ENCODE peak calls at places on chromosome 2, in five cellular contexts. C is endodermal cell, D is pancreas, K is adrenal gland, B is IMR-90. L is an unnamed sample.
A peak's percentile ranks its signal among the peaks of the same experiment; 100 is the strongest.

GRCh38 chr2:195094330-195094729 is 562.7 kb upstream of the SLC39A10 start:
- DNase-seq in C (no peak), D (no peak), K (no peak), B (peak; percentile 0), L (peak; percentile 22)

GRCh38 chr2:86352137-86352931 is 14.9 kb upstream of the REEP1 start:
- DNase-seq in C (no peak), D (peak; percentile 81), K (peak; percentile 10), B (no peak), L (no peak)

GRCh38 chr2:191758420-191759199 is 80.7 kb downstream of the NABP1 start:
- DNase-seq in C (peak; percentile 89), D (no peak), K (peak; percentile 58), B (peak; percentile 57), L (peak; percentile 52)

GRCh38 chr2:48952071-48952604 is 196.6 kb upstream of the LHCGR start:
- DNase-seq in C (no peak), D (no peak), K (no peak), B (no peak), L (no peak)

GRCh38 chr2:230130668-230131364 is 62.1 kb upstream of the SLC16A14 start:
- DNase-seq in C (peak; percentile 60), D (no peak), K (peak; percentile 96), B (peak; percentile 64), L (peak; percentile 15)

GRCh38 chr2:72104821-72105588 is 42.7 kb downstream of the CYP26B1 start:
- DNase-seq in C (peak; percentile 79), D (no peak), K (no peak), B (no peak), L (no peak)

GRCh38 chr2:68291317-68291716 is 28.4 kb downstream of the CNRIP1 start:
- DNase-seq in C (no peak), D (no peak), K (no peak), B (no peak), L (no peak)

GRCh38 chr2:113103958-113104627 is 23.3 kb upstream of the IL1RN start:
- DNase-seq in C (no peak), D (no peak), K (no peak), B (no peak), L (peak; percentile 66)

GRCh38 chr2:120432976-120433815 is 87.3 kb downstream of the INHBB start:
- DNase-seq in C (peak; percentile 39), D (no peak), K (no peak), B (no peak), L (no peak)

GRCh38 chr2:217953011-217953481 is 49.7 kb downstream of the TNS1 start:
- DNase-seq in C (no peak), D (no peak), K (no peak), B (no peak), L (no peak)

GRCh38 chr2:217954469-217954868 is 48.3 kb downstream of the TNS1 start:
- DNase-seq in C (no peak), D (no peak), K (no peak), B (no peak), L (no peak)

GRCh38 chr2:217954051-217954450 is 48.7 kb downstream of the TNS1 start:
- DNase-seq in C (no peak), D (no peak), K (no peak), B (no peak), L (no peak)

GRCh38 chr2:217952409-217952808 is 50.4 kb downstream of the TNS1 start:
- DNase-seq in C (no peak), D (no peak), K (no peak), B (no peak), L (no peak)

DNA sequence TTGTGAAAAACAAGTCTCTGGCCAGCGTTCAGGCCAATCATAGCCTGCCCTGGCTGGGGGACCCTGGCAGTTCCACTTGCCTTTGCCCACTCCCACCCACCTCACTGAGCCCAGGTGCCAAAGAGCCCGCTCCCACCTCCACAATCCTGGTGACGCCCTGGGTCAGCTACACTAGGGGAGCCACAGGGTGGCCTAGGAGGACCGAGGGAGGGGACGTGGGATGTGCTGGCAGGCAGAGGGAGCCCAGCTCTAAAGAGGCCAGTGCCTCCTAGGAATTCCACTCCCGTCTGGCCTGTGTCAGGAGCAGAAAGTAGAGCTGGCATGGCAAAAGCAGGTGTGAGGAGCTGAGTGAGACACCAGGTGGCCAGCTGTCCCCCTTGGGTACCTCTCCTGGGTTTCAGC is 49.3 kb downstream of the TNS1 start:
- DNase-seq in C (no peak), D (no peak), K (no peak), B (no peak), L (no peak)
- H3K4me1 ChIP-seq in C (no peaks in the 10 kb centered on the region), D (peaks cover 26% of the 10 kb centered on the region), K (peaks cover 53% of the 10 kb centered on the region), B (peaks cover 21% of the 10 kb centered on the region), L (peaks cover 24% of the 10 kb centered on the region)

DNA sequence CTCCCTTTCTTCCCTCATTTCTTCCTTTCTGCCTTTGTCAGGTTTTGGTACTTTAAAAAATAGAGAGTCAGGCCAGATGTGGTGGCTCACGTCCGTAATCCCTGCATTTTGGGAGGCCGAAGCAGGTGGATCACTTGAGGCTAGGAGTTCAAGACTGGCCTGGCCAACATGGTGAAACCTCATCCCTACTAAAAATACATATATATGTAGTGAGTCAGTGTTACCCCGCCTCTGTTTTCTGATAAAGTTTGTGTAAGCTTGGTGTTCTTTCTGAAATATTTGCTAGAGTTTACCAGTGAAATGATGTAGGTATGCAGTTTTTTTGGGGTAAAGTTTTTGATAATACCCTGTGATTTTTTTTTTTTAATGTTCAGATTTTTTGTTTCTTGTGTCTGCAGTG is 58.8 kb downstream of the DGKD start:
- DNase-seq in C (no peak), D (no peak), K (no peak), B (peak; percentile 47), L (peak; percentile 50)
- H3K4me1 ChIP-seq in C (peaks cover 11% of the 10 kb centered on the region), D (peaks cover 19% of the 10 kb centered on the region), K (peaks cover 24% of the 10 kb centered on the region), B (peaks cover 17% of the 10 kb centered on the region), L (peaks cover 26% of the 10 kb centered on the region)

GRCh38 chr2:12725238-12726187 is 8.8 kb downstream of the TRIB2 start:
- DNase-seq in C (no peak), D (no peak), K (no peak), B (no peak), L (no peak)
- H3K4me1 ChIP-seq in C (no peaks in the 10 kb centered on the region), D (no peaks in the 10 kb centered on the region), K (peaks cover 21% of the 10 kb centered on the region), B (peaks cover 7% of the 10 kb centered on the region), L (peaks cover 19% of the 10 kb centered on the region)

GRCh38 chr2:160299540-160299939 is 99.5 kb upstream of the ITGB6 start:
- DNase-seq in C (no peak), D (no peak), K (no peak), B (peak; percentile 73), L (peak; percentile 49)
- H3K4me1 ChIP-seq in C (no peaks in the 10 kb centered on the region), D (no peaks in the 10 kb centered on the region), K (no peaks in the 10 kb centered on the region), B (peaks cover 24% of the 10 kb centered on the region), L (peaks cover 78% of the 10 kb centered on the region)

GRCh38 chr2:237097911-237098702 is 12.4 kb downstream of the COPS8 start:
- DNase-seq in C (no peak), D (no peak), K (no peak), B (peak; percentile 95), L (peak; percentile 97)

GRCh38 chr2:237092920-237093781 is 7.5 kb downstream of the COPS8 start:
- DNase-seq in C (no peak), D (no peak), K (peak; percentile 65), B (peak; percentile 85), L (peak; percentile 88)

GRCh38 chr2:237097326-237097910 is 11.7 kb downstream of the COPS8 start:
- DNase-seq in C (no peak), D (no peak), K (no peak), B (no peak), L (peak; percentile 50)

GRCh38 chr2:237096911-237097310 is 11.2 kb downstream of the COPS8 start:
- DNase-seq in C (no peak), D (no peak), K (no peak), B (peak; percentile 77), L (peak; percentile 86)

DNA sequence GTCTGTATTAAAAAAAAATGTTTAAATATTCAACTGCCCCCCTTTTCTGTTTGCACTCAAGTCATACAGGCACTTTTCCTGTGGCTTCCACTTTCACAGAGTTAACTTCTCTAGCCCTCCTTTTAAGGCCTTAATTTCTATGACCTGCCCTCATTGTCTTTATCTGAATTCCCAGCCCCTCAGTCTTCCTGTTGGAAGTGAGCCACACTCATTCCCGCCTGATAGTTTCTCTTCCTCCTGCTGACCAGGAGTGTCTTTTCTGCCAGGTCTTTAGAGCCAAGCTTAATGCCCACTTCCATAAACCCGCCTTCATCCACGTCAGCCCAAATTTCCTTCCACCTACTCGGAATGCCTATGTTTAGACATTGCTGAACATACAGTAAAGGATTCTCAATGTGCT is 10.5 kb downstream of the COPS8 start:
- DNase-seq in C (no peak), D (no peak), K (no peak), B (no peak), L (no peak)
- H3K4me1 ChIP-seq in C (peaks cover 4% of the 10 kb centered on the region), D (no peaks in the 10 kb centered on the region), K (no peaks in the 10 kb centered on the region), B (peaks cover 20% of the 10 kb centered on the region), L (peaks cover 53% of the 10 kb centered on the region)

GRCh38 chr2:108612153-108612513 is 77.9 kb downstream of the LIMS1 start:
- DNase-seq in C (no peak), D (no peak), K (no peak), B (peak; percentile 88), L (no peak)
- H3K4me1 ChIP-seq in C (peaks cover 12% of the 10 kb centered on the region), D (peaks cover 10% of the 10 kb centered on the region), K (peaks cover 5% of the 10 kb centered on the region), B (peaks cover 29% of the 10 kb centered on the region), L (peaks cover 5% of the 10 kb centered on the region)

GRCh38 chr2:234869164-234869563 is 82.7 kb upstream of the SH3BP4 start:
- DNase-seq in C (no peak), D (no peak), K (no peak), B (no peak), L (no peak)
- H3K4me1 ChIP-seq in C (no peaks in the 10 kb centered on the region), D (no peaks in the 10 kb centered on the region), K (no peaks in the 10 kb centered on the region), B (no peaks in the 10 kb centered on the region), L (peaks cover 2% of the 10 kb centered on the region)

GRCh38 chr2:169210917-169211316 is 141.6 kb downstream of the DHRS9 start:
- DNase-seq in C (no peak), D (no peak), K (no peak), B (no peak), L (no peak)

GRCh38 chr2:169203952-169204351 is 134.6 kb downstream of the DHRS9 start:
- DNase-seq in C (no peak), D (no peak), K (no peak), B (no peak), L (no peak)

GRCh38 chr2:169208026-169208425 is 138.7 kb downstream of the DHRS9 start:
- DNase-seq in C (no peak), D (no peak), K (no peak), B (no peak), L (no peak)
- H3K4me1 ChIP-seq in C (no peaks in the 10 kb centered on the region), D (no peaks in the 10 kb centered on the region), K (no peaks in the 10 kb centered on the region), B (no peaks in the 10 kb centered on the region), L (no peaks in the 10 kb centered on the region)

GRCh38 chr2:159131267-159131790 is 155.2 kb downstream of the WDSUB1 start:
- DNase-seq in C (no peak), D (no peak), K (no peak), B (no peak), L (no peak)

GRCh38 chr2:159134979-159135378 is 151.5 kb downstream of the WDSUB1 start:
- DNase-seq in C (no peak), D (no peak), K (no peak), B (no peak), L (no peak)

GRCh38 chr2:159136405-159136804 is 150.1 kb downstream of the WDSUB1 start:
- DNase-seq in C (no peak), D (no peak), K (no peak), B (no peak), L (no peak)

GRCh38 chr2:159131882-159132281 is 154.6 kb downstream of the WDSUB1 start:
- DNase-seq in C (no peak), D (no peak), K (no peak), B (peak; percentile 97), L (peak; percentile 93)

GRCh38 chr2:159133795-159134194 is 152.7 kb downstream of the WDSUB1 start:
- DNase-seq in C (no peak), D (no peak), K (no peak), B (peak; percentile 61), L (peak; percentile 44)
- H3K4me1 ChIP-seq in C (no peaks in the 10 kb centered on the region), D (no peaks in the 10 kb centered on the region), K (no peaks in the 10 kb centered on the region), B (peaks cover 39% of the 10 kb centered on the region), L (peaks cover 72% of the 10 kb centered on the region)